ENCODE peak calls at places on chromosome 17, in four cellular contexts. D, C, N and P are unnamed samples.

GRCh38 chr17:27245230-27245696 is 48.7 kb upstream of the WSB1 start:
- DNase-seq in C (peak; percentile 88), D (peak; percentile 93), N (peak; percentile 87), P (peak; percentile 10)

GRCh38 chr17:79993390-79994221 is 42.1 kb downstream of the TBC1D16 start:
- DNase-seq in D (peak; percentile 96), C (peak; percentile 78), N (peak; percentile 72), P (no peak)

GRCh38 chr17:19723967-19724366 is 7.6 kb upstream of the SLC47A2 start:
- DNase-seq in D (no peak), C (no peak), N (peak; percentile 24), P (no peak)

GRCh38 chr17:28244446-28244845 is 74.6 kb upstream of the TMEM97 start:
- DNase-seq in N (no peak), C (no peak), D (no peak), P (no peak)

GRCh38 chr17:4895676-4896331 is 3.5 kb upstream of the C17orf107 start:
- DNase-seq in C (no peak), D (no peak), N (peak; percentile 21), P (no peak)

GRCh38 chr17:50626037-50626574 is 8.6 kb upstream of the ABCC3 start:
- DNase-seq in D (peak; percentile 90), C (peak; percentile 58), N (peak; percentile 75), P (peak; percentile 37)

GRCh38 chr17:46940692-46941404 is 17.9 kb downstream of the GOSR2 start:
- DNase-seq in C (peak; percentile 74), N (peak; percentile 74), D (peak; percentile 80), P (peak; percentile 37)

GRCh38 chr17:33523577-33523981 is 230.5 kb upstream of the ASIC2 start:
- DNase-seq in N (no peak), D (peak; percentile 74), C (peak; percentile 20), P (no peak)

GRCh38 chr17:2075336-2076056 is 20.6 kb downstream of the HIC1 start:
- DNase-seq in D (peak; percentile 77), C (peak; percentile 24), N (peak; percentile 40), P (no peak)

GRCh38 chr17:8789743-8790142 is 9.4 kb downstream of the MFSD6L start:
- DNase-seq in N (no peak), D (no peak), C (no peak), P (no peak)

GRCh38 chr17:81423698-81424071 is 28.4 kb downstream of the BAHCC1 start:
- DNase-seq in N (no peak), C (no peak), D (no peak), P (no peak)

GRCh38 chr17:81426676-81427445 is 31.6 kb downstream of the BAHCC1 start:
- DNase-seq in N (no peak), D (no peak), C (no peak), P (no peak)

GRCh38 chr17:81422776-81423697 is 27.8 kb downstream of the BAHCC1 start:
- DNase-seq in D (peak; percentile 92), C (no peak), N (peak; percentile 62), P (no peak)

GRCh38 chr17:81424151-81424550 is 28.9 kb downstream of the BAHCC1 start:
- DNase-seq in N (no peak), C (no peak), D (no peak), P (no peak)

GRCh38 chr17:81424613-81425017 is 29.4 kb downstream of the BAHCC1 start:
- DNase-seq in D (no peak), C (no peak), N (no peak), P (no peak)
- H3K4me1 ChIP-seq in D (no peaks in the 10 kb centered on the region), C (peaks cover 31% of the 10 kb centered on the region), N (peaks cover 48% of the 10 kb centered on the region), P (peaks cover 23% of the 10 kb centered on the region)

GRCh38 chr17:57915532-57915931 is 39.7 kb downstream of the CUEDC1 start:
- DNase-seq in N (no peak), D (no peak), C (no peak), P (no peak)
- H3K4me1 ChIP-seq in N (peaks cover 22% of the 10 kb centered on the region), D (no peaks in the 10 kb centered on the region), C (peaks cover 12% of the 10 kb centered on the region), P (no peaks in the 10 kb centered on the region)

GRCh38 chr17:3657588-3657869 is 10.8 kb downstream of the TAX1BP3 start:
- DNase-seq in D (no peak), C (no peak), N (no peak), P (no peak)
- H3K4me1 ChIP-seq in D (no peaks in the 10 kb centered on the region), C (no peaks in the 10 kb centered on the region), N (peaks cover 9% of the 10 kb centered on the region), P (no peaks in the 10 kb centered on the region)

GRCh38 chr17:44012391-44012790 is 2.4 kb downstream of the TMEM101 start:
- DNase-seq in C (no peak), N (no peak), D (no peak), P (no peak)
- H3K4me1 ChIP-seq in C (peaks cover 3% of the 10 kb centered on the region), N (peaks cover 18% of the 10 kb centered on the region), D (no peaks in the 10 kb centered on the region), P (peaks cover 23% of the 10 kb centered on the region)

GRCh38 chr17:76150712-76151622 is 9.9 kb upstream of the FOXJ1 start:
- DNase-seq in D (no peak), C (no peak), N (no peak), P (no peak)

GRCh38 chr17:76153640-76154039 is 12.6 kb upstream of the FOXJ1 start:
- DNase-seq in D (peak; percentile 69), N (no peak), C (no peak), P (no peak)

GRCh38 chr17:76153202-76153601 is 12.2 kb upstream of the FOXJ1 start:
- DNase-seq in N (no peak), C (no peak), D (peak; percentile 54), P (no peak)

GRCh38 chr17:76151896-76152454 is 10.9 kb upstream of the FOXJ1 start:
- DNase-seq in C (no peak), N (no peak), D (no peak), P (peak; percentile 64)

DNA sequence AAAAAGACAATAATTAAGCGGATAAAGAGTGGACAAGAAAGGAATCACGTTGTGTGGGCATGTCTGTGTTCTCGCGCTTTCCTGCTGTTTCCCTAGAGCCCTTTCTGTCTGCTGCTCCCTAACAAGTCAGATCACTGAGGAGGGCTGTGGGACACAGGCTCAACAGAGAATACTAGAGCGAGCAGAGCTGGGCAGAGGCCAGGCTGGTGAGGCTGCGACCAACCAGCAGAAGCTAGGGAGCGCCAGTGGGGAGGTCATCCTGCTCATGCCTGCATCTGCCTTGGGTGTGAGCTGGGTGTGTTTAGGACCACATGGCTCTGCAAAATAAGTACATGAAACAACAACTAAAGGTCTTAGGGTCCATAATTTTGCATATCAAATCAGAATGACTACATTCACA is 11.5 kb upstream of the FOXJ1 start:
- DNase-seq in N (no peak), D (no peak), C (no peak), P (no peak)
- H3K4me1 ChIP-seq in N (peaks cover 3% of the 10 kb centered on the region), D (no peaks in the 10 kb centered on the region), C (no peaks in the 10 kb centered on the region), P (peaks cover 13% of the 10 kb centered on the region)

GRCh38 chr17:31512796-31513195 is 121.3 kb downstream of the RAB11FIP4 start:
- DNase-seq in D (no peak), C (no peak), N (no peak), P (no peak)
- H3K4me1 ChIP-seq in D (no peaks in the 10 kb centered on the region), C (no peaks in the 10 kb centered on the region), N (peaks cover 11% of the 10 kb centered on the region), P (peaks cover 50% of the 10 kb centered on the region)

DNA sequence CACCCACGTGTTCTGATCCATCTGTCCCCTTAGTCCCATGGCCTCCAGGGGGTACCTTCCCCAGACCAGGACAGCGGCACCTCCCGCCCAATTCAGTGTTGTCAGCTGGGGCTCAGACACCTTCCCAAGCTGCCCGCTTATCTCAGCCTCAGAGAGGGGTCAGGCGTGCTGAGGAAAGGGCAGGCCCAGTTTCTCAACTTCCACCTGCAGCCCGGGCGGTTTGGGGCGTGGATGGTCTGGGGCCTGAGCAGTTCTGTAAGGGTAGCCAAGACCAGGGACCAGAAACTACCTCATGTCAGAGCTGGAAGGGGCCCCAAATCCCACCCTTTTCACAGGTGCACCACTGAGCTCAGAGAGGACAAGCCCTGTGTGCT is 5.1 kb downstream of the PLCD3 start:
- DNase-seq in N (peak; percentile 70), C (peak; percentile 72), D (peak; percentile 62), P (no peak)
- H3K4me1 ChIP-seq in N (peaks cover 66% of the 10 kb centered on the region), C (peaks cover 30% of the 10 kb centered on the region), D (no peaks in the 10 kb centered on the region), P (no peaks in the 10 kb centered on the region)

GRCh38 chr17:17836250-17836817 is 452 bp downstream of the SREBF1 start:
- DNase-seq in D (peak; percentile 99), N (peak; percentile 99), C (peak; percentile 99), P (peak; percentile 93)
- H3K4me1 ChIP-seq in D (no peaks in the 10 kb centered on the region), N (peaks cover 66% of the 10 kb centered on the region), C (peaks cover 32% of the 10 kb centered on the region), P (peaks cover 60% of the 10 kb centered on the region)